ENCODE peak calls at places on chromosome 9, in six cellular contexts. M is GM12891, I is H1, G is HepG2, C is K562, Q is GM12878. E is an unnamed sample.
A peak's percentile ranks its signal among the peaks of the same experiment; 100 is the strongest.

GRCh38 chr9:38432922-38433510 is 8.8 kb upstream of the IGFBPL1 start:
- DNase-seq in M (no peak), I (no peak), G (peak; percentile 43), C (no peak), Q (no peak), E (no peak)

GRCh38 chr9:108473209-108474112 is 382.3 kb downstream of the ACTL7B start:
- DNase-seq in M (no peak), I (no peak), G (no peak), C (no peak), Q (no peak), E (no peak)

GRCh38 chr9:105672711-105673234 is 10.5 kb downstream of the TAL2 start:
- DNase-seq in M (no peak), I (no peak), G (no peak), C (no peak), Q (no peak), E (no peak)

GRCh38 chr9:130805510-130806387 is 29.3 kb upstream of the ABL1 start:
- DNase-seq in M (no peak), I (no peak), G (no peak), C (no peak), Q (peak; percentile 61), E (no peak)

GRCh38 chr9:7169717-7170348 is 412.1 kb downstream of the KDM4C start:
- DNase-seq in M (no peak), I (no peak), G (no peak), C (no peak), Q (no peak), E (no peak)

GRCh38 chr9:25677301-25678146 is 720 bp downstream of the TUSC1 start:
- DNase-seq in M (peak; percentile 7), I (no peak), G (no peak), C (no peak), Q (no peak), E (no peak)

GRCh38 chr9:98231770-98232478 is 23.5 kb downstream of the TBC1D2 start:
- DNase-seq in M (no peak), I (no peak), G (no peak), C (no peak), Q (no peak), E (no peak)

GRCh38 chr9:126456802-126457547 is 130.3 kb downstream of the MVB12B start:
- DNase-seq in M (no peak), I (no peak), G (no peak), C (no peak), Q (no peak), E (no peak)

GRCh38 chr9:107112707-107113243 is 170.3 kb upstream of the RAD23B start:
- DNase-seq in M (no peak), I (no peak), G (no peak), C (no peak), Q (peak; percentile 27), E (no peak)

GRCh38 chr9:95229230-95229933 is 88.1 kb downstream of the FANCC start:
- DNase-seq in M (no peak), I (no peak), G (peak; percentile 33), C (no peak), Q (no peak), E (no peak)

GRCh38 chr9:93679536-93680444 is 103.4 kb downstream of the PHF2 start:
- DNase-seq in M (no peak), I (no peak), G (no peak), C (no peak), Q (no peak), E (peak; percentile 6)

GRCh38 chr9:2096376-2096970 is 81.3 kb downstream of the SMARCA2 start:
- DNase-seq in M (no peak), I (no peak), G (no peak), C (no peak), Q (no peak), E (no peak)

DNA sequence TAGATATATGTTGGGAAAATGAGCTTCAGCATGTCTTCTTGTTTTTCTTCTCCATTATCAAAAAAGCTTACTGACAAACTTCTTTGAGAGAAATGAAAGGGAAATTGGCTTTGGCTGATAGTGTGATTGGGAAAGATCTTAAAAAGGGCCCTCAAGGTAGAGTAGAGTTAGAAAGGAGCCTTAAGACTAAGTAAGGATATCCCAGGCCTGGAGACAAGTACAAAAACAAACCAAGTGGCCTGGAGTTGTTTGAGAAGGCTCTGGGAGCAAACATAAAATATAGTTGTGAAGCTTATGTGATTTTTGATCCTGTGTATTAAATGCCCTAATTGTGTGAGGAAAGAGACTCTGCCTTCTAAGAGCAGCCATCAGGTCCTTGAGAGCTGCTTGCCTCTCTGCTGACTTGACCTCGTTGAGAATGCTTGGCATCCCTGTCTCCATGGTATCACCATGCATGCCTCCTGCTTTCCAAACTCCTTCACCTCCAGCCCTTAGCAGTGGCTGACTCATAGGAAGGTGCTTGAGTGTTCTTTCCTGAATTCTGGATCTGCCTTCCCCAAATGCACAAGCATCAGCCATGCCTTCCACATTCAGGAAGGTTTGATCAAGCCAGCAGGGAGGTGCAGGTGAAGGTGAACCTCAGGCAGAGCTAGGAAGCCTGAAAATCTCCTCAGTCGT is 78.9 kb downstream of the SMARCA2 start:
- DNase-seq in M (no peak), I (peak; percentile 15), G (no peak), C (no peak), Q (no peak), E (no peak)
- TF ChIP-seq POLR2AphosphoS5 in M (no peak), I (no peak), G (no peak), C (no peak), Q (no peak), E (no peak)

GRCh38 chr9:125189011-125189360 is 617 bp downstream of the PPP6C start:
- DNase-seq in M (no peak), I (no peak), G (no peak), C (no peak), Q (no peak), E (peak; percentile 32)

GRCh38 chr9:125190371-125190801 is 783 bp upstream of the PPP6C start:
- DNase-seq in M (no peak), I (no peak), G (no peak), C (no peak), Q (no peak), E (no peak)

DNA sequence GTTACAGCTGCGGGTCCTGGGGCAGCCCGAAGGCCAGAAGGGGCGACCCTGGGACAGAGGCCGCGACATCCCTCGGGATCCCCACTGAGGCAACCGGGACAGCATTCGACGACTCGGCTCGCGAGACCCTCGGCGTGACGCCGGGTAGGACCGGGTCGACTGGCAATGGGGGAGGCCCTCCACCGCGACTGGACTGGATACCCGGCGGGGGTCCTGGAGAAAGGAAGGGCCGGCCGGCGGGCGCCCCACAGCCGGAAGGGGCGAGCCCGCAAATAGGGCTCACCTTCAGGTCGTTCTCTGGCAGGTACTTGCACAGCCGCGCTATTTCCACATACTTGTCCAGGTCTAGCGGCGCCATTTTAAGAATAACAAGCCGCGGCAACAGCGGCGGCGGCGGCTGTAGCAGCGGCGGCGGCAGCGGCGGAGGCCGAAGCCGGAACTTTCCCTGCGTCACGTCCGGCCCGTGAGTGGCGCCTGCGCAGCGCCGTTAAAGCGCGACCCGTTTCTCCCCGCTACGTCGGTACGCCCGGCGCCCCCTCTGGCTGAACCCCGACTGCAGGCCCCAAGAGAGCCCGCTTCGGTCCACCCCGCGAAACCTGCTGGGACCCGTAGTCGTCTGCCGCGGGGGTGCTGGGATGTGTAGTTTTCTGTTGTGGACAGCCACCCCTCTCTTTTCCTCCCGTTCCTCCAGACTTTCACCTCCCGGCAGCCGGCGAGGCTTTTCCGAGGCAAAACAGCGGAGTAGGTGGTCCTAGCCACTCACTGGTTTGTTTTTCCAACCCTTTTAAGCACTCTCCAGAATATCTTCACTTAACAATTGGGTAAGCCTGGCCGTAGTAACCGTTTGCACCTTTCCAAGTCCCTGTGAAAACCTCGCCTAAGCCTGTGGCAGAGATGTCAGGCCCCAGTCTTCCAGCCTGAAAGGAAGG is at the start of gene PPP6C:
- DNase-seq in M (peak; percentile 96), I (peak; percentile 87), G (peak; percentile 91), C (peak; percentile 96), Q (peak; percentile 76), E (peak; percentile 98)
- TF ChIP-seq POLR2A in M (peak; percentile 54), I (peak; percentile 75), G (peak; percentile 62), C (peak; percentile 84), Q (peak; percentile 75), E (peak; percentile 73)

GRCh38 chr9:34334337-34334824 is 5.0 kb downstream of the NUDT2 start:
- DNase-seq in M (no peak), I (no peak), G (peak; percentile 89), C (no peak), Q (no peak), E (no peak)
- TF ChIP-seq TAF1 in M (no peak), I (no peak), G (no peak), C (no peak), Q (no peak), E (no peak)

DNA sequence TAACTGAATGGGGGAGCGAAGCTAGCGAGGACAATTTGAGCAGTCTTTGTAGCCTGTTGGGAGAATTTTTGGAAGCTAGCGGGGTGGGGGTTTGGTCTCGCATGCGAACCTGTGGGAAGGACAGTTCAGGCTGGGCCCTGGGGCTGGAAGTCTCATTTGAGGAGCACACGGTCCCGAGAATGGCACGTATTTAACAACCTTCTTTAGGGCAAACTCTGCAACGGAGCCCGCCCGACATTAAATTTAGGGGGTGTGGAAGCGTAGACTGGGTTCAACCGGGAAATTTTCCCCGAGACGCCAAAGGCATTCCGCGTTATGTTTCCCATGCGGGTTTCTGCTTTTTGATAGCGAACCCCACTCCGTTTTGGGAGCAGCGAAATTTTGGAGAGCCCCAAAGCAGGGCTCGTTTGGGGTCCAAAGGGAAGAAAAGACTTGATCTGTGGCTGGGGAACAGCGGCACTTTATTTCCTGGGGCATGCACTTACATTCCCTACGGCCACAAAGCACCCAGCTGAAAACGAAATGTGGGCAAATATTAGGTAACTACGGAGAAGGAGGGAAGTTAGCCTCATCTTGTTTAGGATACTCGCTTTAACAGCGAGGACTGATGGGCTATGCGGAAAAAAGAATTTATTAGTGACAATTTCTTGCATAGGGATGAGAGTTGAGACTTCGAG is 35.3 kb upstream of the NFIB start:
- DNase-seq in M (no peak), I (no peak), G (no peak), C (no peak), Q (no peak), E (no peak)
- TF ChIP-seq POLR2AphosphoS5 in M (no peak), I (no peak), G (no peak), C (no peak), Q (no peak), E (no peak)

GRCh38 chr9:121298689-121299112 is 30.7 kb downstream of the GSN start:
- DNase-seq in M (no peak), I (no peak), G (peak; percentile 62), C (no peak), Q (no peak), E (no peak)

GRCh38 chr9:121299125-121299466 is 31.1 kb downstream of the GSN start:
- DNase-seq in M (no peak), I (no peak), G (no peak), C (no peak), Q (no peak), E (no peak)

GRCh38 chr9:121298016-121298538 is 30.1 kb downstream of the GSN start:
- DNase-seq in M (no peak), I (no peak), G (peak; percentile 77), C (no peak), Q (no peak), E (no peak)

GRCh38 chr9:121300283-121301119 is 32.5 kb downstream of the GSN start:
- DNase-seq in M (no peak), I (no peak), G (no peak), C (no peak), Q (no peak), E (no peak)

GRCh38 chr9:121299467-121300282 is 31.7 kb downstream of the GSN start:
- DNase-seq in M (peak; percentile 68), I (no peak), G (no peak), C (no peak), Q (no peak), E (peak; percentile 60)
- TF ChIP-seq POLR2A in M (no peak), I (no peak), G (peak; percentile 40), C (no peak), Q (peak; percentile 39), E (no peak)

GRCh38 chr9:92146610-92147009 is 31.4 kb upstream of the SPTLC1 start:
- DNase-seq in M (no peak), I (no peak), G (no peak), C (no peak), Q (no peak), E (no peak)
- TF ChIP-seq TAF1 in M (no peak), I (no peak), G (no peak), C (no peak), Q (no peak), E (no peak)